ENCODE peak calls at places on chromosome 13, in nine cellular contexts. K is GM12878, G is H1, C is ovary, U is sigmoid colon, P is A549, Y is tibial nerve, A is transverse colon, L is stomach. M is an unnamed sample.

GRCh38 chr13:45100855-45101254 is 19.5 kb upstream of the GTF2F2 start:
- DNase-seq in K (no peak), G (no peak), C (no peak), U (no peak), P (no peak), Y (no peak), A (no peak), L (no peak), M (no peak)

GRCh38 chr13:95698047-95698749 is 21.3 kb downstream of the DNAJC3 start:
- DNase-seq in K (no peak), G (no peak), C (no peak), U (no peak), P (no peak), Y (no peak), A (no peak), L (no peak), M (no peak)

GRCh38 chr13:94712287-94712811 is at the start of gene SOX21:
- DNase-seq in K (no peak), G (peak), C (no peak), U (no peak), P (no peak), Y (no peak), A (no peak), L (no peak), M (peak)

GRCh38 chr13:49259586-49259985 is 11.9 kb downstream of the CDADC1 start:
- DNase-seq in K (no peak), G (no peak), C (no peak), U (no peak), P (no peak), Y (no peak), A (no peak), L (no peak), M (no peak)

GRCh38 chr13:92164822-92165221 is 766.4 kb downstream of the GPC5 start:
- DNase-seq in K (no peak), G (no peak), C (no peak), U (no peak), P (no peak), Y (no peak), A (no peak), L (no peak), M (no peak)

GRCh38 chr13:24923305-24923640 is 159.3 kb downstream of the RNF17 start:
- DNase-seq in K (peak), G (no peak), C (no peak), U (no peak), P (peak), Y (peak), A (no peak), L (no peak), M (no peak)

GRCh38 chr13:32527151-32527550 is 11.4 kb downstream of the N4BP2L2 start:
- DNase-seq in K (no peak), G (no peak), C (no peak), U (no peak), P (no peak), Y (no peak), A (no peak), L (no peak), M (no peak)

GRCh38 chr13:70310720-70311119 is 202.5 kb upstream of the KLHL1 start:
- DNase-seq in K (no peak), G (no peak), C (no peak), U (no peak), P (no peak), Y (no peak), A (peak), L (peak), M (no peak)

GRCh38 chr13:48511621-48512232 is 21.2 kb downstream of the RCBTB2 start:
- DNase-seq in K (no peak), G (no peak), C (no peak), U (no peak), P (no peak), Y (no peak), A (no peak), L (no peak), M (no peak)

GRCh38 chr13:103976371-103976770 is 910.2 kb upstream of the SLC10A2 start:
- DNase-seq in K (no peak), G (no peak), C (no peak), U (no peak), P (no peak), Y (no peak), A (no peak), L (no peak), M (no peak)

DNA sequence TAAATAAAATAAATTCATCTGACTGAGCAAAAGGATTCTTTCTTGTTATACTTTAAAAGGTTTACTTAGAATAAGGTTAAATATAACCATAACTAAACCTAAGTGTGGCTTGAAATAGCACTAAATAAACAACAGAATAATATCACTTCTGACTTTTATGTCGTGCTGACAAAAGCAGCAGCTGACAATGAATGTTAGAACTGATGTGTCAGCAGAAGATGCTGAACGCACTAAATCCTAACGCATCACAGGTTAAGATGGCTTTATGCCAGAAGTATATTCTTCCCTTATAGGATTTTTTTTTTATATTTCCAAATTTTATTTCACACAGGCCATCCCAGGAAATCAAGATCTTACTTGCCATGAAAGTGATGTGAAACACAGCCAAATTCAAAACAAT is 558.3 kb upstream of the NBEA start:
- DNase-seq in K (no peak), G (no peak), C (no peak), U (no peak), P (no peak), Y (no peak), A (no peak), L (no peak), M (no peak)
- TF ChIP-seq EP300 in K (no peak), G (no peak), C (no peak), U (no peak), P (no peak), Y (no peak), A (no peak), L (no peak), M (no peak)

DNA sequence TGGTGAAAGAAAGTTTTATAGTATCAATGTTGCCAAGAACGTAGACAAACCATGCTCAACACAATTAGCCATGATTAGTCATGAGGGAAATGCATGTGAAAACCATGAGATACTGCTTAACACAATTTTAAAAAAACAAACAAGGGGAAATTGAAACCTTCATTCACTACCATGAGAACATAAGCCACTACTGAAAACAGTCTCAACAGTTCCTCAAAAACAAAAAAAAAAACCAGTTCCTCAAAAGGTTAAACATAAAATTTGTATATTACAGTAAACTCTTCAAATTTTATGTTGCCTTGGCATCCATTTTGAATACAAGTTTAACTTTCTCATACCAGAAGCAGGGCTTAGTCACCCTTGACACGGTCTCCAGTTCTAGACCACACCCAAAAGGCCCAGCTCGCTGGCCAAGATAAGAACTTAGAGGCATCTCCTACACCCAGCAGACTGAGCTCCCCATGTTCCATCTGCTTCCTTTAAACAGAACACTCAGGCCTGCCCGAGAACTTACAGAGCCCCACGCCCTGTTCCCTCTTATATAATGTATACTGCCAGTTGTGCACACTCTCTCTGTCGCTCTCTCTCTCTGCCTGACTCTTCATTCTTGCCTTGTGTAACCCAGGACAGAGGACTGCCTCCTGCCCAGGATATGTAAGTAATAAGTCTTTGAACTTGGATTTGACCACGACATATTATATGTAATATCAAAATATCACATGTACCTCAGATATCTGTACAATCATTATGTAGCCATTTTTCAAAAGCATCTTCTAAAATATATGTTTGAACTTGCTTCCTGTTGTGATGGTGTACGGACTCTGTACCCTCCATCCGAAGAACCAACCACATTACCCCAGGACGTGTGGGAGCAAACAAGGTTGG is 67.4 kb downstream of the STK24 start:
- DNase-seq in K (peak), G (no peak), C (no peak), U (no peak), P (peak), Y (peak), A (peak), L (peak), M (peak)
- TF ChIP-seq POLR2A in K (no peak), G (no peak), C (no peak), U (no peak), P (no peak), Y (no peak), A (peak), L (no peak), M (no peak)

DNA sequence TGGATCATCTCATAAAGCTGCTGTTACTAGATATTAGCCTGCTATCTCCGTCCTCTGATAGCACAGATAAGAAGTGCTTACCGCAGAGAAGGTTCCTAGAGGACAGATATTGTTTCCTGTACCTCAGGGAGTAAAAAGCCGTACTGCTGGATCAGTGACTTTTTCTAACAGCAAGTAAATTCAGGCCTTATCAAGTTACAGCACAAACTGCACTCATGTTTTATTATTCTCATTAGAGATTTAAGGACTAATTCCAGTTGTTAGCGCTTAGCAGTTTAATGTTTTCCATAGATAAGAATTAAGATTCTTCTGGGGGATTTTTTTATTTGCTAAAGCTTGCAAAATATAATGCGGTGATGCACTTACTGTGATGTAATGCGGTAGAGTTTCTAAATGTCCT is 119.0 kb upstream of the OBI1 start:
- DNase-seq in K (no peak), G (no peak), C (no peak), U (no peak), P (no peak), Y (no peak), A (no peak), L (no peak), M (no peak)
- TF ChIP-seq EP300 in K (no peak), G (no peak), C (no peak), U (no peak), P (no peak), Y (no peak), A (no peak), L (no peak), M (no peak)

GRCh38 chr13:30735025-30735967 is at the start of gene ALOX5AP:
- DNase-seq in K (peak), G (no peak), C (no peak), U (no peak), P (no peak), Y (no peak), A (peak), L (peak), M (no peak)
- TF ChIP-seq POLR2A in K (peak), G (no peak), C (no peak), U (no peak), P (no peak), Y (no peak), A (peak), L (no peak), M (no peak)

GRCh38 chr13:28353679-28354078 is 141.2 kb downstream of the FLT1 start:
- DNase-seq in K (no peak), G (no peak), C (no peak), U (no peak), P (no peak), Y (no peak), A (no peak), L (no peak), M (no peak)
- TF ChIP-seq EP300 in K (no peak), G (no peak), C (no peak), U (no peak), P (no peak), Y (no peak), A (no peak), L (no peak), M (no peak)

GRCh38 chr13:108213946-108214345 is 1.4 kb downstream of the LIG4 start:
- DNase-seq in K (no peak), G (no peak), C (no peak), U (no peak), P (no peak), Y (no peak), A (no peak), L (no peak), M (no peak)
- TF ChIP-seq POLR2A in K (no peak), G (no peak), C (no peak), U (no peak), P (no peak), Y (no peak), A (no peak), L (no peak), M (no peak)

GRCh38 chr13:112868308-112868707 is 100.7 kb upstream of the MCF2L start:
- DNase-seq in K (no peak), G (no peak), C (peak), U (peak), P (no peak), Y (no peak), A (no peak), L (no peak), M (no peak)

GRCh38 chr13:112870737-112871287 is 98.2 kb upstream of the MCF2L start:
- DNase-seq in K (no peak), G (no peak), C (peak), U (peak), P (no peak), Y (no peak), A (no peak), L (no peak), M (no peak)

GRCh38 chr13:112869202-112870061 is 99.6 kb upstream of the MCF2L start:
- DNase-seq in K (no peak), G (no peak), C (peak), U (peak), P (no peak), Y (no peak), A (no peak), L (no peak), M (no peak)

GRCh38 chr13:112870062-112870352 is 99.0 kb upstream of the MCF2L start:
- DNase-seq in K (no peak), G (no peak), C (no peak), U (no peak), P (no peak), Y (no peak), A (no peak), L (no peak), M (no peak)

GRCh38 chr13:112867301-112867711 is 101.7 kb upstream of the MCF2L start:
- DNase-seq in K (no peak), G (no peak), C (peak), U (peak), P (no peak), Y (no peak), A (no peak), L (no peak), M (peak)
- TF ChIP-seq EP300 in K (no peak), G (no peak), C (no peak), U (no peak), P (no peak), Y (no peak), A (no peak), L (no peak), M (no peak)

GRCh38 chr13:113758651-113759524 is at the start of gene TMEM255B:
- DNase-seq in K (no peak), G (peak), C (peak), U (peak), P (peak), Y (peak), A (peak), L (peak), M (peak)
- TF ChIP-seq POLR2A in K (no peak), G (no peak), C (no peak), U (no peak), P (no peak), Y (no peak), A (peak), L (no peak), M (no peak)

GRCh38 chr13:77985866-77986636 is 67.4 kb upstream of the EDNRB start:
- DNase-seq in K (no peak), G (no peak), C (no peak), U (no peak), P (no peak), Y (no peak), A (no peak), L (no peak), M (no peak)
- TF ChIP-seq EP300 in K (no peak), G (no peak), C (no peak), U (no peak), P (no peak), Y (peak), A (no peak), L (no peak), M (no peak)

DNA sequence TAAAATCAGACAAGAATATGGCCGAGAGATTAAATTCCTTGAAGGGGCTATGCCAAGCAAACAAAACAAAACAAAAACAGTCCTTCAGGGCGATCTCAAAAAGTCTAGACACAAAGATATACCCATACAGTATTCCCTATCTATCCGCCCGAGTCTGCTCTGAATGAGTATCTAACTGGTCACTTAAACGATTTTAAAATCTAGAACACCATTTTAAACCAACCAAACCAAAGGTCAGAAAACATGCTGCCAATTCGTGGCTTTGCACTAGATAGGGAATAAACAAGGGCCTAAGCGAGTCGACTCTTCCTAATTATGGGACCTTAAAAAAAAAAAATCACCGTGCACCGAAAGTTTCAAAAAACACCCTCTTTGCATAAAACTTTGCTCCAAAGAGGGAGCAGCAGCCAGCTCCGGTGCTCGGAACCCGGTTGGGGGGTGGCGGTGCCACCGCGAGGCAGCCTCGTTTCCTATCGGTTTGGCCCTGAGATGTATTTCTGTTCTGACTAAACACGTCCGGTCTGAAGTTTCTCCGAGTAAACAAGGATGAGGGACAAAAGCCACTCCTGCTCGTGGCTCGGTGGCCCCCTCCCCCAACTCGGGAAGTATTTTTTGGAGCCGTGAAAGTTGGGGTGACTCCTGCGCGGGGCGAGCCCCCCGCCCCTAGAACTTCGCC is 1.8 kb downstream of the HMGB1 start:
- DNase-seq in K (no peak), G (no peak), C (no peak), U (peak), P (no peak), Y (peak), A (peak), L (peak), M (no peak)
- TF ChIP-seq POLR2A in K (no peak), G (peak), C (no peak), U (no peak), P (no peak), Y (no peak), A (peak), L (no peak), M (no peak)